ENCODE peak calls at places on chromosomes 5 and 9, in six cellular contexts. Z is stimulated activated CD8-positive, alpha-beta memory T cell treated with anti-CD3 and anti-CD28 coated beads, Interleukin-12 subunit alpha, Interleukin-12 subunit beta, amount 100 ng/mL, for 1 hour; D is stimulated activated CD4-positive, alpha-beta T cell treated with anti-CD3 and anti-CD28 coated beads, Interleukin-1b, Interleukin-23, amount 100 ng/mL, for 1 hour; W is GM12864; I is germinal center; S is GM06990. F is an unnamed sample.

GRCh38 chr5:169050146-169050571 is 250.8 kb downstream of the SLIT3 start:
- DNase-seq in I (no peak), W (no peak), D (no peak), S (no peak), Z (no peak), F (no peak)

GRCh38 chr5:102666164-102666951 is 88.7 kb upstream of the PAM start:
- DNase-seq in Z (no peak), D (no peak), S (no peak), I (no peak), W (no peak), F (no peak)

GRCh38 chr5:143398053-143398355 is 5.5 kb downstream of the NR3C1 start:
- DNase-seq in I (no peak), S (no peak), Z (no peak), D (no peak), W (no peak), F (no peak)

GRCh38 chr5:87137280-87137679 is 130.4 kb upstream of the RASA1 start:
- DNase-seq in S (no peak), W (no peak), Z (no peak), D (no peak), I (no peak), F (no peak)

GRCh38 chr9:70080481-70081119 is 37.0 kb downstream of the MAMDC2 start:
- DNase-seq in D (no peak), Z (no peak), S (no peak), W (no peak), I (no peak), F (no peak)

GRCh38 chr5:132272341-132273210 is 15.1 kb downstream of the PDLIM4 start:
- DNase-seq in D (peak; percentile 38), I (peak; percentile 65), S (no peak), Z (peak; percentile 59), W (no peak), F (peak; percentile 82)

GRCh38 chr9:21931428-21931827 is 62.8 kb downstream of the CDKN2A start:
- DNase-seq in I (no peak), D (no peak), Z (no peak), S (no peak), W (no peak), F (no peak)

GRCh38 chr5:176789873-176790615 is 20.3 kb upstream of the UNC5A start:
- DNase-seq in W (no peak), I (no peak), Z (no peak), S (no peak), D (no peak), F (no peak)

GRCh38 chr5:178346607-178347334 is 114.2 kb upstream of the PHYKPL start:
- DNase-seq in S (no peak), Z (no peak), I (no peak), W (no peak), D (no peak), F (no peak)

GRCh38 chr5:10860645-10861455 is 99.8 kb upstream of the DAP start:
- DNase-seq in D (no peak), W (no peak), I (no peak), S (no peak), Z (no peak), F (no peak)

GRCh38 chr5:144198386-144198785 is 27.7 kb downstream of the KCTD16 start:
- DNase-seq in I (no peak), Z (no peak), D (no peak), W (no peak), S (no peak), F (no peak)

GRCh38 chr5:122073864-122074263 is 4.2 kb downstream of the LOX start:
- DNase-seq in I (no peak), Z (no peak), W (no peak), S (no peak), D (no peak), F (no peak)

GRCh38 chr5:126753227-126753626 is 23.7 kb upstream of the LMNB1 start:
- DNase-seq in Z (no peak), D (no peak), W (no peak), I (no peak), S (no peak), F (no peak)

GRCh38 chr5:114524221-114524620 is 162.4 kb downstream of the KCNN2 start:
- DNase-seq in S (no peak), Z (no peak), W (no peak), I (no peak), D (no peak), F (no peak)

GRCh38 chr5:71769265-71769664 is 50.2 kb downstream of the CARTPT start:
- DNase-seq in W (no peak), I (no peak), Z (no peak), D (no peak), S (no peak), F (no peak)

GRCh38 chr5:181265092-181265671 is 4.2 kb upstream of the TRIM52 start:
- DNase-seq in I (no peak), S (no peak), D (no peak), Z (no peak), W (no peak), F (peak; percentile 85)

GRCh38 chr5:131959906-131960305 is 14.4 kb upstream of the MEIKIN start:
- DNase-seq in Z (no peak), I (no peak), W (no peak), D (no peak), S (no peak), F (no peak)

GRCh38 chr5:96084874-96085545 is 123.4 kb upstream of the ELL2 start:
- DNase-seq in Z (no peak), W (no peak), I (no peak), D (no peak), S (no peak), F (no peak)

GRCh38 chr9:84138543-84138942 is 157.9 kb downstream of the RMI1 start:
- DNase-seq in Z (no peak), D (no peak), I (no peak), S (no peak), W (no peak), F (no peak)

GRCh38 chr9:127166651-127167524 is 44.5 kb upstream of the ANGPTL2 start:
- DNase-seq in S (peak; percentile 91), I (peak; percentile 87), Z (no peak), W (peak; percentile 82), D (no peak), F (no peak)

GRCh38 chr5:57225553-57225952 is 51.7 kb downstream of the GPBP1 start:
- DNase-seq in S (no peak), Z (no peak), D (no peak), W (no peak), I (no peak), F (no peak)

GRCh38 chr5:75007537-75007847 is 44.9 kb downstream of the GCNT4 start:
- DNase-seq in W (no peak), D (no peak), Z (no peak), S (no peak), I (no peak), F (no peak)